ENCODE peak calls at places on chromosome 20, in nine cellular contexts. P, R, F, L, D, O, Z, J and Q are unnamed samples.

GRCh38 chr20:62595491-62595890 is 46.8 kb upstream of the SLCO4A1 start:
- DNase-seq in P (peak; percentile 66), R (no peak), F (peak; percentile 45), L (peak; percentile 61), D (no peak), O (peak; percentile 59), Z (no peak), J (no peak), Q (peak; percentile 67)

GRCh38 chr20:44231193-44231592 is 15.9 kb upstream of the GDAP1L1 start:
- DNase-seq in P (peak; percentile 32), R (peak; percentile 46), F (no peak), L (no peak), D (no peak), O (no peak), Z (no peak), J (no peak), Q (no peak)

GRCh38 chr20:53645582-53645897 is 51.9 kb upstream of the ZNF217 start:
- DNase-seq in P (no peak), R (no peak), F (no peak), L (no peak), D (no peak), O (no peak), Z (no peak), J (no peak), Q (no peak)

GRCh38 chr20:12967932-12968331 is 40.8 kb upstream of the SPTLC3 start:
- DNase-seq in P (no peak), R (no peak), F (no peak), L (no peak), D (no peak), O (no peak), Z (no peak), J (no peak), Q (no peak)

GRCh38 chr20:57653910-57654309 is 33.7 kb upstream of the ZBP1 start:
- DNase-seq in P (no peak), R (no peak), F (no peak), L (no peak), D (no peak), O (peak; percentile 5), Z (no peak), J (no peak), Q (no peak)

GRCh38 chr20:23115823-23116222 is 29.7 kb upstream of the CD93 start:
- DNase-seq in P (no peak), R (no peak), F (no peak), L (no peak), D (no peak), O (no peak), Z (no peak), J (peak; percentile 33), Q (no peak)

GRCh38 chr20:11686195-11686594 is 231.5 kb upstream of the BTBD3 start:
- DNase-seq in P (no peak), R (no peak), F (no peak), L (no peak), D (no peak), O (no peak), Z (no peak), J (no peak), Q (no peak)

GRCh38 chr20:53258741-53259140 is 286.6 kb downstream of the TSHZ2 start:
- DNase-seq in P (no peak), R (no peak), F (no peak), L (no peak), D (no peak), O (no peak), Z (no peak), J (no peak), Q (no peak)

GRCh38 chr20:23268792-23269354 is 81.7 kb upstream of the NXT1 start:
- DNase-seq in P (peak; percentile 21), R (peak; percentile 69), F (no peak), L (no peak), D (no peak), O (no peak), Z (no peak), J (no peak), Q (no peak)

GRCh38 chr20:22929661-22930060 is 105.5 kb upstream of the SSTR4 start:
- DNase-seq in P (no peak), R (no peak), F (no peak), L (no peak), D (no peak), O (no peak), Z (no peak), J (no peak), Q (no peak)

GRCh38 chr20:57663241-57663640 is 43.0 kb upstream of the ZBP1 start:
- DNase-seq in P (no peak), R (no peak), F (peak; percentile 9), L (peak; percentile 3), D (no peak), O (no peak), Z (no peak), J (no peak), Q (no peak)

GRCh38 chr20:1911536-1911935 is 16.3 kb downstream of the SIRPA start:
- DNase-seq in P (no peak), R (no peak), F (no peak), L (no peak), D (no peak), O (no peak), Z (no peak), J (no peak), Q (no peak)

GRCh38 chr20:57361517-57361916 is 10.5 kb downstream of the RAE1 start:
- DNase-seq in P (no peak), R (no peak), F (no peak), L (no peak), D (no peak), O (no peak), Z (no peak), J (no peak), Q (no peak)

GRCh38 chr20:9021216-9021615 is 47.7 kb upstream of the PLCB4 start:
- DNase-seq in P (no peak), R (no peak), F (no peak), L (no peak), D (no peak), O (no peak), Z (no peak), J (no peak), Q (no peak)

GRCh38 chr20:17808357-17808756 is 108.6 kb downstream of the BANF2 start:
- DNase-seq in P (no peak), R (peak; percentile 42), F (peak; percentile 50), L (no peak), D (no peak), O (no peak), Z (peak; percentile 71), J (no peak), Q (no peak)

GRCh38 chr20:41367393-41367695 is 726 bp upstream of the EMILIN3 start:
- DNase-seq in P (no peak), R (no peak), F (no peak), L (no peak), D (no peak), O (no peak), Z (no peak), J (no peak), Q (no peak)

GRCh38 chr20:41367956-41368355 is 1.3 kb upstream of the EMILIN3 start:
- DNase-seq in P (no peak), R (no peak), F (peak; percentile 1), L (no peak), D (no peak), O (no peak), Z (no peak), J (no peak), Q (no peak)

GRCh38 chr20:41364967-41365765 is 1.5 kb downstream of the EMILIN3 start:
- DNase-seq in P (no peak), R (no peak), F (no peak), L (no peak), D (no peak), O (no peak), Z (no peak), J (no peak), Q (no peak)

GRCh38 chr20:41365785-41366545 is 653 bp downstream of the EMILIN3 start:
- DNase-seq in P (no peak), R (no peak), F (peak; percentile 19), L (no peak), D (peak; percentile 80), O (no peak), Z (no peak), J (no peak), Q (no peak)

GRCh38 chr20:41366546-41367392 is at the start of gene EMILIN3:
- DNase-seq in P (no peak), R (no peak), F (peak; percentile 21), L (no peak), D (peak; percentile 80), O (no peak), Z (no peak), J (no peak), Q (no peak)
- H3K4me3 ChIP-seq in P (peak within 1 kb of the TSS; percentile 48), R (peak within 1 kb of the TSS; percentile 39), F (peak within 1 kb of the TSS; percentile 30), L (no peak within 1 kb of the TSS), D (peak within 1 kb of the TSS; percentile 38), O (no peak within 1 kb of the TSS), Z (peak within 1 kb of the TSS; percentile 12), J (no peak within 1 kb of the TSS), Q (peak within 1 kb of the TSS; percentile 40)

DNA sequence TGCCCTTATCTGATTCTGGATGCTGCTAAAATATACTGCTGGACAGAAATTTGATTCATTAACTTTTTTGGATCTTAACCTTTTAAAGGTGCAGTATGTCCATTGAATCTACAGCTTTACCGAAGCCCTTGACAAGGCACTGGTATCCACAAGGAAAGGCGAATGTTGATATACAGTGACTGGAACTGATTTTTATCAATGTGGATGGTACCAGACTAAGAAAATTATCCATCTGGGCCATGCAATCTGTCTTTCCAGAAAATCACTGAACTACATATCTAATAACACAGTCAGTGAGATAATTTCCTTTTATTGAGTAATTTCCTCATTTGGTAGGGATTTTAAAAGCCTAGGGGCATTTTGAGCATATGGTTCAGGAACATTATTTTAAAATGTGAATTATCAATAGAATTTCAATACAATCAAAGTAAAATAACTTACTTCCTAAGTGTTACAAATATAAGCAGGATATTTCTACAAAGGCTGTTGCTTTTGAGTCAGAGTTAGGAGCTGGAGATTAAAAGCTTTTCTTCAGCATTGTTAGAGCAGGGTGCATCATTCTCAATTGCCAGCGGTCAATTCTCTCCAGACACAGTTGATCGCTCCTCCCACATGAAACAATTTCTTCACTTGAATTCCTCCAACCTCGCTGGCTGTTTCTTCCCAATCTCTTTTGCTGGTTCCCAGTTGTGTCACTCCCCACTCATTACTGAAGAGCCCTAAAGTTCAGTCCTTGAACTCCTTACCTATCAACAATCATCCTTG is 585.3 kb upstream of the FLRT3 start:
- DNase-seq in P (no peak), R (no peak), F (no peak), L (no peak), D (no peak), O (no peak), Z (no peak), J (no peak), Q (no peak)
- TF ChIP-seq EP300 in P (no peak), R (no peak), F (no peak), L (no peak), D (no peak), O (no peak), Z (no peak), J (no peak), Q (no peak)

DNA sequence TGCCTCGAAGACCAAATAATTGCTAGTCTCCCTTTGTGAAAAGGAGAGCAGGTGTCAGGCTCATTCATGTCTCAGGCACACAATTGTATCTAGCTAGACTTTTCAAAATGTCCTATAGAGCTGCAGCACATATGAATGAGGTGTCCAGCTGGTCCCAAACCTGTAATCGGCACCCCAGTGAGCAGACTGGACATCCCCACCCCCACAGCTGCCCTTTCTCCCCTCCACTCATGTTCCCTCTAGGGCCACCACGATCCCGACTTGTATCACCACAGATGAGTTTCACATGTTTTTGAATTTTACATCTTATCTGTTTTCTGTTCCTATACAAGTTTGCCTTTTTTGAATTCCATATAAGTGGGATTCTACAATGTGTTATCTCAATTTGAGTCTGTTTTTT is 123.7 kb downstream of the CEBPB start:
- DNase-seq in P (no peak), R (no peak), F (no peak), L (peak; percentile 3), D (no peak), O (no peak), Z (no peak), J (no peak), Q (no peak)
- TF ChIP-seq CTCF in P (no peak), R (no peak), F (no peak), L (no peak), D (no peak), O (no peak), Z (no peak), J (no peak), Q (no peak)

GRCh38 chr20:47358672-47359532 is 2.4 kb upstream of the ZMYND8 start:
- DNase-seq in P (peak; percentile 97), R (peak; percentile 100), F (peak; percentile 68), L (peak; percentile 88), D (no peak), O (peak; percentile 63), Z (peak; percentile 90), J (no peak), Q (peak; percentile 91)
- H3K4me3 ChIP-seq in P (peak overlapping the region; percentile 1), R (peak overlapping the region; percentile 70), F (no peak overlapping the region), L (no peak overlapping the region), D (no peak overlapping the region), O (peak overlapping the region; percentile 65), Z (peak overlapping the region; percentile 12), J (no peak overlapping the region), Q (no peak overlapping the region)